ENCODE peak calls at places on chromosome 17, in nine cellular contexts. V, R, K, L, M, B, U, I and J are unnamed samples.

GRCh38 chr17:2911035-2911754 is 115.0 kb downstream of the RAP1GAP2 start:
- DNase-seq in V (no peak), R (no peak), K (no peak), L (no peak), M (no peak), B (no peak), U (no peak), I (no peak), J (no peak)

GRCh38 chr17:79622201-79622601 is 11.3 kb upstream of the RBFOX3 start:
- DNase-seq in V (no peak), R (no peak), K (no peak), L (no peak), M (no peak), B (no peak), U (no peak), I (no peak), J (no peak)

GRCh38 chr17:77811521-77811920 is 147.0 kb upstream of the TNRC6C start:
- DNase-seq in V (no peak), R (no peak), K (peak), L (peak), M (no peak), B (no peak), U (peak), I (no peak), J (no peak)

GRCh38 chr17:1920948-1921351 is 91.1 kb downstream of the RPA1 start:
- DNase-seq in V (no peak), R (no peak), K (peak), L (no peak), M (no peak), B (no peak), U (no peak), I (no peak), J (no peak)

GRCh38 chr17:72976971-72977767 is 115.3 kb downstream of the SLC39A11 start:
- DNase-seq in V (peak), R (no peak), K (peak), L (peak), M (peak), B (no peak), U (peak), I (peak), J (no peak)

GRCh38 chr17:57861000-57861736 is 11.3 kb upstream of the MRPS23 start:
- DNase-seq in V (peak), R (peak), K (no peak), L (peak), M (peak), B (no peak), U (peak), I (no peak), J (peak)

GRCh38 chr17:80504671-80505413 is 28.4 kb upstream of the NPTX1 start:
- DNase-seq in V (peak), R (no peak), K (peak), L (peak), M (no peak), B (no peak), U (peak), I (no peak), J (no peak)

GRCh38 chr17:21287703-21288449 is 3.4 kb downstream of the MAP2K3 start:
- DNase-seq in V (peak), R (peak), K (peak), L (peak), M (peak), B (no peak), U (peak), I (peak), J (peak)

GRCh38 chr17:61488878-61489718 is 36.9 kb downstream of the TBX4 start:
- DNase-seq in V (no peak), R (no peak), K (no peak), L (no peak), M (no peak), B (no peak), U (no peak), I (no peak), J (no peak)

GRCh38 chr17:65712383-65713267 is 151.2 kb upstream of the AXIN2 start:
- DNase-seq in V (no peak), R (no peak), K (no peak), L (no peak), M (no peak), B (no peak), U (peak), I (no peak), J (no peak)

GRCh38 chr17:59769891-59770290 is 62.4 kb downstream of the VMP1 start:
- DNase-seq in V (peak), R (no peak), K (peak), L (peak), M (no peak), B (no peak), U (no peak), I (no peak), J (no peak)

GRCh38 chr17:82006468-82007227 is 16.0 kb downstream of the CENPX start:
- DNase-seq in V (peak), R (no peak), K (peak), L (peak), M (no peak), B (no peak), U (peak), I (no peak), J (no peak)

GRCh38 chr17:2602597-2603017 is 9.2 kb downstream of the PAFAH1B1 start:
- DNase-seq in V (peak), R (no peak), K (peak), L (no peak), M (no peak), B (no peak), U (no peak), I (no peak), J (no peak)

GRCh38 chr17:3804503-3804931 is 3.5 kb upstream of the ITGAE start:
- DNase-seq in V (peak), R (no peak), K (peak), L (no peak), M (no peak), B (no peak), U (peak), I (no peak), J (no peak)

GRCh38 chr17:17935321-17936271 is 36.6 kb downstream of the TOM1L2 start:
- DNase-seq in V (peak), R (no peak), K (peak), L (peak), M (peak), B (no peak), U (peak), I (peak), J (no peak)

GRCh38 chr17:41684050-41684449 is 4.6 kb upstream of the EIF1 start:
- DNase-seq in V (no peak), R (no peak), K (no peak), L (no peak), M (no peak), B (no peak), U (no peak), I (no peak), J (no peak)

GRCh38 chr17:70609566-70609965 is 440.2 kb downstream of the KCNJ2 start:
- DNase-seq in V (no peak), R (no peak), K (no peak), L (no peak), M (no peak), B (no peak), U (no peak), I (no peak), J (no peak)

GRCh38 chr17:46032909-46033308 is 33.9 kb downstream of the STH start:
- DNase-seq in V (no peak), R (no peak), K (no peak), L (no peak), M (no peak), B (no peak), U (no peak), I (no peak), J (no peak)

GRCh38 chr17:80386341-80386740 is 28.6 kb upstream of the ENDOV start:
- DNase-seq in V (no peak), R (no peak), K (no peak), L (no peak), M (no peak), B (no peak), U (no peak), I (no peak), J (no peak)

GRCh38 chr17:27544350-27545131 is 86.4 kb upstream of the LGALS9 start:
- DNase-seq in V (peak), R (no peak), K (peak), L (no peak), M (peak), B (no peak), U (no peak), I (no peak), J (peak)

GRCh38 chr17:1647802-1648581 is 1.7 kb downstream of the RILP start:
- DNase-seq in V (peak), R (no peak), K (no peak), L (peak), M (no peak), B (peak), U (peak), I (no peak), J (no peak)

GRCh38 chr17:79630821-79631639 is 20.2 kb upstream of the RBFOX3 start:
- DNase-seq in V (no peak), R (no peak), K (no peak), L (no peak), M (no peak), B (no peak), U (no peak), I (no peak), J (no peak)

GRCh38 chr17:82020874-82021727 is 1.6 kb downstream of the CENPX start:
- DNase-seq in V (peak), R (no peak), K (peak), L (peak), M (peak), B (no peak), U (peak), I (peak), J (peak)

GRCh38 chr17:62653831-62654829 is 26.7 kb downstream of the MRC2 start:
- DNase-seq in V (peak), R (no peak), K (peak), L (peak), M (no peak), B (no peak), U (peak), I (no peak), J (no peak)

GRCh38 chr17:40307691-40308289 is 1.2 kb upstream of the RARA start:
- DNase-seq in V (no peak), R (no peak), K (no peak), L (no peak), M (no peak), B (no peak), U (no peak), I (no peak), J (no peak)

GRCh38 chr17:6558276-6558675 is 1.9 kb upstream of the PITPNM3 start:
- DNase-seq in V (no peak), R (no peak), K (no peak), L (no peak), M (peak), B (no peak), U (no peak), I (no peak), J (no peak)

GRCh38 chr17:6554871-6555330 is 1.5 kb downstream of the PITPNM3 start:
- DNase-seq in V (no peak), R (no peak), K (no peak), L (no peak), M (no peak), B (no peak), U (no peak), I (no peak), J (no peak)

GRCh38 chr17:6555331-6556120 is 829 bp downstream of the PITPNM3 start:
- DNase-seq in V (peak), R (no peak), K (peak), L (peak), M (peak), B (no peak), U (peak), I (no peak), J (no peak)

GRCh38 chr17:6557040-6557438 is 684 bp upstream of the PITPNM3 start:
- DNase-seq in V (no peak), R (no peak), K (no peak), L (no peak), M (no peak), B (no peak), U (no peak), I (no peak), J (no peak)

DNA sequence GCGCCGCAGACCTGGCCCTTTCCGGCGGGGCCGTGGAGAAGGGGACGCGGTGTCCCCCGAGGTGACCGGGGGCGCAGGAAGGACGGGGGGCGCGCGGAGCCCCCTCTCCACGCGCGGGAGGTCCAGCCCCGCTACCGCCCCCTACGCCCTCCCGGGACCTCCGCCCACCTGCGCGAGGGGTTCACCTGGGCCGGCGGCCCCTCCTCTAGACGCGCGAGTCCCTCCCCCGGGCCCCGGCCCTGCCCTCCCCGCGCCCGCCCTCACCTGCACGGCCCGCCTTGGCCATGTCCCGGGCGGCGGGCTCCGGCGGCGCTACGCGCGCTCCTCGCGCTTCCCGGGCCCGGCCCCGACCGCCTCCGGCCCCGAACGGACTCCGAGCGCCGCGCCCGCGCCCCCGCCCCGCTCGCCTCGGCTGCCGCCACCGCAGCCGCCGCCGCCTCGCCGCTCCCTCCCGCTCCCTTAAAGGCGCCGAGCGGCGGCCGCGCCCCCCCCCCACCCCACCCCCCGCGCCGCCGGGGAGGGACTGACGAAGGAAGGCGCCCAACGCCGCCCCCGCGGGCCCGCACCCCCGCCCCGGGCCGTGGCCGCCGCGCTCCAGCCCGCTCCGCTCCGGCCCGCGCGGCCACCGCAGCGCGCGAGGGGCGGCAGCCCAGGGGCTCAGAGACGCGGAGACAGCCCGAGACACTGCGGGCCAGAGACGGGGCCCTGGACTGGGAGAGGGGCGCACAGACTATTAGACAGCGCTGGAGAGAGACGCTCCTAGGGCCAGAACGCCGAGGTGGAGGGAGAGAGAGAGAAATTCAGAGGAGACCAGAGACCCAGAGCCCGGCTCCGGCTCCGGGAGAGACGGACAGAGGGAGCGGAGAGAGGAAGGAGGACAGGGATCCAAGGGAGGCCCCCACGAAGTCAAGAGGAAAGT is at the start of gene PITPNM3:
- DNase-seq in V (no peak), R (no peak), K (no peak), L (no peak), M (peak), B (no peak), U (no peak), I (no peak), J (no peak)
- H3K4me3 ChIP-seq in V (peak), R (no peak), K (peak), L (peak), M (peak), B (peak), U (peak), I (peak), J (no peak)

GRCh38 chr17:39198186-39198566 is 707 bp upstream of the CACNB1 start:
- DNase-seq in V (no peak), R (no peak), K (no peak), L (no peak), M (no peak), B (no peak), U (no peak), I (no peak), J (no peak)
- H3K4me3 ChIP-seq in V (peak), R (peak), K (no peak), L (peak), M (peak), B (peak), U (peak), I (peak), J (peak)

GRCh38 chr17:49002331-49002730 is 5.1 kb downstream of the IGF2BP1 start:
- DNase-seq in V (no peak), R (no peak), K (no peak), L (no peak), M (no peak), B (no peak), U (no peak), I (no peak), J (no peak)
- H3K4me3 ChIP-seq in V (no peak), R (no peak), K (no peak), L (no peak), M (no peak), B (no peak), U (no peak), I (no peak), J (no peak)

DNA sequence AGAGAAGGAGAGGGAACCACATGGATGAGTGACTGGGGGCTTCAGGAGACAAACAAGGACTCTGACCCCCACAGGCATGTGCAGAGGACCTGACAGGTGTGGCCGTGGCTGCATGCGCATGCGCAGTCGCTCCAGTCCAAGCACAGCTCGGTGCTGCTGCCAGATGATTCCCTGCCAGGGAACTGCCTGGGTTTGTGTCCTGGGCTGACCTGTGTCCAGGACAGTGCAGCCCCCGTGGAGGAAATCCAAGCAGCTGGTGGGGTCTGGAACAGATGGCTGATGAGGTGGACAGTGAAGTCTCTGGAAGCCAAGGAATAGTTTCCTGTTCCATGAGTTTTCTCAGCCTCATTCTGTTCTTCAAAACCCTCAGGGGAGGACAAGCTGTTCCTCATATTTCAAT is 27.3 kb downstream of the LASP1 start:
- DNase-seq in V (peak), R (no peak), K (no peak), L (no peak), M (no peak), B (no peak), U (peak), I (no peak), J (no peak)
- H3K4me3 ChIP-seq in V (no peak), R (peak), K (no peak), L (no peak), M (peak), B (no peak), U (no peak), I (no peak), J (no peak)

DNA sequence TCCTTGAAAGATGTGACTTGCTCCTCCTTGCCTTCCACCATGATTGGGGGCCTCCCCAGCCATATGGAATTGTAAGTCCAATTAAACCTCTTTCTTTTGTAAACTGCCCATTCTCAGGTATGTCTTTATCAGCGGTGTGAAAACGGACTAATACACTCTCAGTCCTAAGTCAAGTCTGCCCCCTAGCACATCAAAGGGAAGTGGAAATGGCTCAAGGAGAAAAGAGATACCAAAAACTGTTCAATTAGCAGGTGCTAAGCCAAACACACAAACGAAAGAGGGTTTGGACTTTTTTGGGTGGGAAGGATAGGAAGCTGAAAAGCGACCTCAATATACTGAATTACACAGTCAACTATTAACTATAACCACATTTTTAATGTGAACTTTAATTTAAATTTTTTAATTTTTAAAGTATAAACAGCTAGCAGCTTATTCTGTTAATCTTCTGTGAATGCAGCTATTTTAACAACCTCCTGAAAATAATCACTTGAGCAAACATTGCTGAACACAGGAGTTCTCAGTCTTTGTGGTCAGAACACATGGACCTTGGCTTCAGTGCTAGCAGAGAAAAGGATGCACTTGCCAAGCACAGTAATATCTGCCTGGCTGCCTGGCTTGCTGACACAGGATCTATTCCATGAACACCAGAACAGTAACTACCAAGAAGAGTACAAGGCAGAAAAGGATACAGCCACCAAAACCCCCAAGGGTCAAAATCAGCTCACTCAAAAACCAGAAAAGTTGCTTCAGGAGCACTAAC is 10.9 kb downstream of the ZNF18 start:
- DNase-seq in V (no peak), R (no peak), K (peak), L (peak), M (no peak), B (no peak), U (peak), I (no peak), J (no peak)
- H3K4me3 ChIP-seq in V (no peak), R (no peak), K (no peak), L (no peak), M (no peak), B (no peak), U (no peak), I (no peak), J (no peak)

GRCh38 chr17:44384823-44385286 is 4.6 kb downstream of the ITGA2B start:
- DNase-seq in V (no peak), R (no peak), K (no peak), L (no peak), M (no peak), B (no peak), U (no peak), I (no peak), J (no peak)

GRCh38 chr17:44387773-44388172 is 1.7 kb downstream of the ITGA2B start:
- DNase-seq in V (no peak), R (no peak), K (no peak), L (no peak), M (no peak), B (no peak), U (no peak), I (no peak), J (no peak)

GRCh38 chr17:44384281-44384822 is 5.1 kb downstream of the ITGA2B start:
- DNase-seq in V (no peak), R (no peak), K (no peak), L (no peak), M (no peak), B (no peak), U (no peak), I (no peak), J (no peak)

GRCh38 chr17:44385287-44386181 is 3.9 kb downstream of the ITGA2B start:
- DNase-seq in V (peak), R (peak), K (peak), L (peak), M (peak), B (peak), U (peak), I (no peak), J (peak)

GRCh38 chr17:44386182-44386525 is 3.3 kb downstream of the ITGA2B start:
- DNase-seq in V (no peak), R (no peak), K (no peak), L (no peak), M (no peak), B (no peak), U (no peak), I (no peak), J (no peak)
- H3K4me3 ChIP-seq in V (no peak), R (peak), K (peak), L (no peak), M (peak), B (peak), U (no peak), I (no peak), J (no peak)